ENCODE peak calls at places on chromosome 9, in eight cellular contexts. O is astrocyte, G is neuronal stem cell, N is HL-60, E is Panc1, A is lower lobe of right lung, F is body of pancreas, Q is thyroid gland. K is an unnamed sample.

GRCh38 chr9:83596899-83597504 is 25.9 kb upstream of the IDNK start:
- DNase-seq in O (no peak), G (peak), N (peak), E (no peak), A (no peak), F (peak), Q (peak), K (peak)

GRCh38 chr9:131666029-131666428 is 73.8 kb downstream of the RAPGEF1 start:
- DNase-seq in O (no peak), G (no peak), N (no peak), E (no peak), A (no peak), F (no peak), Q (no peak), K (no peak)

GRCh38 chr9:129964901-129965734 is 77.9 kb downstream of the FNBP1 start:
- DNase-seq in O (peak), G (peak), N (no peak), E (no peak), A (no peak), F (no peak), Q (no peak), K (no peak)

GRCh38 chr9:136773386-136774044 is 9.2 kb upstream of the LCN15 start:
- DNase-seq in O (no peak), G (no peak), N (peak), E (no peak), A (peak), F (no peak), Q (no peak), K (no peak)

GRCh38 chr9:109477269-109478203 is 20.6 kb downstream of the PTPN3 start:
- DNase-seq in O (no peak), G (no peak), N (peak), E (no peak), A (peak), F (peak), Q (peak), K (peak)

GRCh38 chr9:137313326-137313920 is 11.4 kb upstream of the NRARP start:
- DNase-seq in O (no peak), G (no peak), N (no peak), E (no peak), A (no peak), F (peak), Q (no peak), K (no peak)

GRCh38 chr9:90965911-90966290 is 164.3 kb downstream of the SYK start:
- DNase-seq in O (no peak), G (no peak), N (no peak), E (no peak), A (no peak), F (no peak), Q (peak), K (no peak)

GRCh38 chr9:89505048-89505447 is 7.1 kb upstream of the SEMA4D start:
- DNase-seq in O (no peak), G (no peak), N (no peak), E (no peak), A (no peak), F (no peak), Q (no peak), K (no peak)

GRCh38 chr9:792331-793260 is 48.9 kb upstream of the DMRT1 start:
- DNase-seq in O (no peak), G (no peak), N (no peak), E (no peak), A (peak), F (no peak), Q (no peak), K (no peak)

GRCh38 chr9:121760571-121760970 is 109.1 kb downstream of the DAB2IP start:
- DNase-seq in O (no peak), G (no peak), N (no peak), E (no peak), A (no peak), F (no peak), Q (no peak), K (no peak)

GRCh38 chr9:136342191-136343120 is 15.1 kb downstream of the GPSM1 start:
- DNase-seq in O (peak), G (peak), N (peak), E (no peak), A (peak), F (peak), Q (peak), K (peak)

GRCh38 chr9:37788328-37788727 is 3.5 kb upstream of the EXOSC3 start:
- DNase-seq in O (no peak), G (no peak), N (peak), E (no peak), A (no peak), F (no peak), Q (no peak), K (peak)

GRCh38 chr9:89421595-89421994 is 76.3 kb downstream of the SEMA4D start:
- DNase-seq in O (peak), G (no peak), N (no peak), E (no peak), A (no peak), F (no peak), Q (no peak), K (no peak)

GRCh38 chr9:21804791-21805190 is 2.4 kb downstream of the MTAP start:
- DNase-seq in O (no peak), G (no peak), N (no peak), E (no peak), A (no peak), F (no peak), Q (no peak), K (no peak)
- H3K4me3 ChIP-seq in O (peak), G (no peak), N (no peak), E (peak), A (no peak), F (no peak), Q (no peak), K (no peak)

GRCh38 chr9:128094166-128094949 is 26.3 kb downstream of the SLC25A25 start:
- DNase-seq in O (peak), G (peak), N (peak), E (peak), A (peak), F (peak), Q (peak), K (peak)
- H3K4me3 ChIP-seq in O (peak), G (no peak), N (no peak), E (no peak), A (peak), F (no peak), Q (no peak), K (no peak)

GRCh38 chr9:95785209-95785608 is 90.3 kb upstream of the ERCC6L2 start:
- DNase-seq in O (no peak), G (no peak), N (no peak), E (no peak), A (no peak), F (no peak), Q (no peak), K (no peak)
- H3K4me3 ChIP-seq in O (no peak), G (no peak), N (no peak), E (no peak), A (no peak), F (no peak), Q (no peak), K (no peak)

DNA sequence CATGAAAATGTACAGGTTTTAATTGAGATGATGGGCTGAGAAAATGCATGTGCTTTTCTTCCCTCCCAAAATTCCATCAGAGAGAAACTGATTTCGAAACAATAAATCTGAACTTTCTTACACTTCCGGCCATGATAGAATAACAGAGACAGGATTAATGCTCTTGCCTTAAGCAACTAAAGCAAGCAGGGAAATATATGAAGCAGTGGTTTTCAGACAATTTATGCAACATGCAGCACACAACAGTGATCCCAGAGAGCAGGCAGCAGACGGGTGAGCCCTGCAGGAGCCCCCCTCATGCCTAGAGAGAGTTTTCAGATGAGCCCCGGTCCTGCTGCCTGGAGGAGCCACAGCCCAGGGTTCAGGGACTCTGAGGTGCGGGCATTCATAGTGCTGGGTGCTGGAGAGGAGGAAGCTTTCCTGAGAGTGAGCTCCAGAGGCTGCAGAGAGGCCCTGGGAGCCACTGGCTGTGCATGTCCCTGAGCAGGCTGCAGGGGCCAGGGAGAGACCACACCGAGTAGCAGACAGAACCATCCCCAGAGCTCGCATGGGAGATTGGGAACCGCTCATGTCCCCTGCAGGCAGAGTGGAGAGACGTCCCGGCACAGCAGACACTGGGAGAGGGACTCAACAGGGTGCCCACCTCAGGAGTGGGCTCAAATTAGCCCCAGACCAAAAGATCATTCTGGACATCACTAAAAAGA is 143.5 kb downstream of the OLFM1 start:
- DNase-seq in O (no peak), G (no peak), N (no peak), E (no peak), A (peak), F (peak), Q (no peak), K (no peak)
- H3K4me3 ChIP-seq in O (no peak), G (no peak), N (no peak), E (no peak), A (no peak), F (no peak), Q (no peak), K (no peak)

GRCh38 chr9:113522419-113522818 is 58.9 kb downstream of the RGS3 start:
- DNase-seq in O (no peak), G (no peak), N (no peak), E (no peak), A (no peak), F (no peak), Q (no peak), K (no peak)

GRCh38 chr9:113521693-113522260 is 58.2 kb downstream of the RGS3 start:
- DNase-seq in O (no peak), G (no peak), N (no peak), E (no peak), A (no peak), F (no peak), Q (no peak), K (peak)

GRCh38 chr9:113523421-113524141 is 60.1 kb downstream of the RGS3 start:
- DNase-seq in O (peak), G (no peak), N (peak), E (no peak), A (peak), F (no peak), Q (no peak), K (peak)

GRCh38 chr9:113524460-113524859 is 60.9 kb downstream of the RGS3 start:
- DNase-seq in O (no peak), G (no peak), N (no peak), E (no peak), A (no peak), F (no peak), Q (no peak), K (peak)

DNA sequence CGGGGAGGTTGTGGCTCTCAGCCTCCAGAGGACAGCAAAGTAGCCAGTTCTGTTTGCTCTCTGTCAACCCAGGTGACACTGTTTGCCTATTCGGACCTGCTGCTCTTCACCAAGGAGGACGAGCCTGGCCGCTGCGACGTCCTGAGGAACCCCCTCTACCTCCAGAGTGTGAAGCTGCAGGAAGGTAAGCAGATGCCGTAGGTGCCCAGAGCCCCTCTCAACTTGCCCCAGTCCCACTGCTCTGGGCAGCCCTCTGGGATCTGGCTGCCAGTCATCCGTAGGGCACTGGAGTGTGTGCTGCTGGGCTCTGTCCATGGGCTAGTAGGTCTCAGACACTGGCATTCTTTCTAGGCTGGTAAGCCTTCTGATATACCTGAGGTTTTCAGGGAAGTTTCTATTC is 59.3 kb downstream of the RGS3 start:
- DNase-seq in O (no peak), G (no peak), N (no peak), E (no peak), A (no peak), F (no peak), Q (no peak), K (no peak)
- H3K4me3 ChIP-seq in O (no peak), G (no peak), N (no peak), E (no peak), A (no peak), F (no peak), Q (no peak), K (no peak)